ENCODE peak calls at places on chromosome 4, in four cellular contexts. One of them, this sample, is unnamed. For H3K4me1, the result is how much of the 10 kb centered on the place peaks cover.

GRCh38 chr4:3310301-3311094 is 17.7 kb downstream of the RGS12 start:
- DNase-seq in CD8-positive, alpha-beta T cell: peak
- DNase-seq in mammary epithelial cell: no peak
- DNase-seq in aorta: peak
- DNase-seq in this sample: no peak

GRCh38 chr4:78079701-78080430 is 22.7 kb downstream of the FRAS1 start:
- DNase-seq in aorta: no peak
- DNase-seq in mammary epithelial cell: no peak
- DNase-seq in CD8-positive, alpha-beta T cell: no peak
- DNase-seq in this sample: no peak

GRCh38 chr4:26985836-26986235 is 125.2 kb downstream of the STIM2 start:
- DNase-seq in CD8-positive, alpha-beta T cell: peak
- DNase-seq in aorta: no peak
- DNase-seq in mammary epithelial cell: no peak
- DNase-seq in this sample: no peak

GRCh38 chr4:164937576-164938270 is 39.7 kb downstream of the TRIM61 start:
- DNase-seq in mammary epithelial cell: no peak
- DNase-seq in CD8-positive, alpha-beta T cell: no peak
- DNase-seq in aorta: no peak
- DNase-seq in this sample: no peak

GRCh38 chr4:154312246-154312645 is 179.4 kb downstream of the DCHS2 start:
- DNase-seq in mammary epithelial cell: no peak
- DNase-seq in aorta: no peak
- DNase-seq in CD8-positive, alpha-beta T cell: no peak
- DNase-seq in this sample: no peak

GRCh38 chr4:15130441-15130840 is 128.2 kb downstream of the CPEB2 start:
- DNase-seq in CD8-positive, alpha-beta T cell: no peak
- DNase-seq in mammary epithelial cell: no peak
- DNase-seq in aorta: no peak
- DNase-seq in this sample: no peak

GRCh38 chr4:159447296-159447695 is 344.4 kb downstream of the RAPGEF2 start:
- DNase-seq in aorta: no peak
- DNase-seq in mammary epithelial cell: no peak
- DNase-seq in CD8-positive, alpha-beta T cell: no peak
- DNase-seq in this sample: no peak

GRCh38 chr4:107094332-107094731 is 58.2 kb upstream of the DKK2 start:
- DNase-seq in mammary epithelial cell: peak
- DNase-seq in aorta: no peak
- DNase-seq in CD8-positive, alpha-beta T cell: peak
- DNase-seq in this sample: no peak

GRCh38 chr4:37749398-37749988 is 63.3 kb upstream of the RELL1 start:
- DNase-seq in mammary epithelial cell: no peak
- DNase-seq in aorta: no peak
- DNase-seq in CD8-positive, alpha-beta T cell: no peak
- DNase-seq in this sample: no peak

GRCh38 chr4:157075401-157075800 is 549 bp upstream of the GLRB start:
- DNase-seq in CD8-positive, alpha-beta T cell: no peak
- DNase-seq in mammary epithelial cell: peak
- DNase-seq in aorta: no peak
- DNase-seq in this sample: no peak

GRCh38 chr4:146335763-146336412 is 121.5 kb downstream of the REELD1 start:
- DNase-seq in aorta: no peak
- DNase-seq in mammary epithelial cell: peak
- DNase-seq in CD8-positive, alpha-beta T cell: no peak
- DNase-seq in this sample: no peak

GRCh38 chr4:159540501-159540900 is 437.6 kb downstream of the RAPGEF2 start:
- DNase-seq in mammary epithelial cell: no peak
- DNase-seq in CD8-positive, alpha-beta T cell: no peak
- DNase-seq in aorta: no peak
- DNase-seq in this sample: no peak

GRCh38 chr4:16442296-16442695 is 216.0 kb upstream of the TAPT1 start:
- DNase-seq in mammary epithelial cell: no peak
- DNase-seq in CD8-positive, alpha-beta T cell: no peak
- DNase-seq in aorta: no peak
- DNase-seq in this sample: no peak

GRCh38 chr4:158930573-158930972 is 161.7 kb downstream of the FNIP2 start:
- DNase-seq in aorta: no peak
- DNase-seq in mammary epithelial cell: peak
- DNase-seq in CD8-positive, alpha-beta T cell: no peak
- DNase-seq in this sample: no peak

GRCh38 chr4:119105605-119106004 is 30.0 kb upstream of the MYOZ2 start:
- DNase-seq in mammary epithelial cell: no peak
- DNase-seq in aorta: no peak
- DNase-seq in CD8-positive, alpha-beta T cell: no peak
- DNase-seq in this sample: no peak

GRCh38 chr4:3766207-3766790 is at the start of gene ADRA2C:
- DNase-seq in mammary epithelial cell: no peak
- DNase-seq in aorta: no peak
- DNase-seq in CD8-positive, alpha-beta T cell: no peak
- DNase-seq in this sample: peak

GRCh38 chr4:70746179-70746839 is 24.5 kb downstream of the RUFY3 start:
- DNase-seq in mammary epithelial cell: no peak
- DNase-seq in aorta: no peak
- DNase-seq in CD8-positive, alpha-beta T cell: no peak
- DNase-seq in this sample: no peak

GRCh38 chr4:151641167-151641566 is 119.6 kb downstream of the GATB start:
- DNase-seq in aorta: no peak
- DNase-seq in CD8-positive, alpha-beta T cell: no peak
- DNase-seq in mammary epithelial cell: peak
- DNase-seq in this sample: no peak

GRCh38 chr4:150329338-150329737 is 251.1 kb downstream of the DCLK2 start:
- DNase-seq in aorta: no peak
- DNase-seq in CD8-positive, alpha-beta T cell: no peak
- DNase-seq in mammary epithelial cell: no peak
- DNase-seq in this sample: no peak

GRCh38 chr4:150325872-150326271 is 247.6 kb downstream of the DCLK2 start:
- DNase-seq in aorta: no peak
- DNase-seq in CD8-positive, alpha-beta T cell: no peak
- DNase-seq in mammary epithelial cell: no peak
- DNase-seq in this sample: no peak

GRCh38 chr4:150323551-150324325 is 245.5 kb downstream of the DCLK2 start:
- DNase-seq in mammary epithelial cell: no peak
- DNase-seq in CD8-positive, alpha-beta T cell: no peak
- DNase-seq in aorta: no peak
- DNase-seq in this sample: no peak

GRCh38 chr4:150328496-150328895 is 250.3 kb downstream of the DCLK2 start:
- DNase-seq in CD8-positive, alpha-beta T cell: no peak
- DNase-seq in mammary epithelial cell: no peak
- DNase-seq in aorta: no peak
- DNase-seq in this sample: no peak

GRCh38 chr4:150327262-150327780 is 249.1 kb downstream of the DCLK2 start:
- DNase-seq in aorta: no peak
- DNase-seq in CD8-positive, alpha-beta T cell: no peak
- DNase-seq in mammary epithelial cell: no peak
- DNase-seq in this sample: no peak
- H3K4me1 ChIP-seq in aorta: under half
- H3K4me1 ChIP-seq in CD8-positive, alpha-beta T cell: under half
- H3K4me1 ChIP-seq in mammary epithelial cell: under half
- H3K4me1 ChIP-seq in this sample: under half

DNA sequence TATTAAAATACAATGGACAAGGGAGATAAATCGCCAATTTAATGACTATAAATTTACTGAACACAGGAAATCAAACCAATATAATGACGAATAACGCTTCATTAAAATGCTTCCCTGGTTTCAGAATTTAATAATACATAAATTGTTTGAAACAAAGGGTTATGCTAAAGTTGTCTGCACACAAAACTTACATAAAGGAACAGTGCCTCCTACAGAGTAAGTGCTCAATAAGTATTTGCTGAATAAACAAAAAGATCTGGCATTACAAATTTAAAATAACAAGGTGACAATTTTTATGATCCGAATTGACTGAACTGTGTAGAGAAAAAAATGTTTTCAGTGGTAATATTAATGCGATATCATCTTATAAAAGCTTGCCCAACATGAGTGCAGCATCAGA is 69.6 kb downstream of the NOCT start:
- DNase-seq in aorta: no peak
- DNase-seq in CD8-positive, alpha-beta T cell: no peak
- DNase-seq in mammary epithelial cell: peak
- DNase-seq in this sample: no peak
- H3K4me3 ChIP-seq in aorta: no peak
- H3K4me3 ChIP-seq in CD8-positive, alpha-beta T cell: no peak
- H3K4me3 ChIP-seq in mammary epithelial cell: peak
- H3K4me3 ChIP-seq in this sample: peak

GRCh38 chr4:76204936-76205335 is 8.7 kb downstream of the SCARB2 start:
- DNase-seq in mammary epithelial cell: no peak
- DNase-seq in aorta: no peak
- DNase-seq in CD8-positive, alpha-beta T cell: no peak
- DNase-seq in this sample: no peak
- H3K4me1 ChIP-seq in mammary epithelial cell: under half
- H3K4me1 ChIP-seq in aorta: under half
- H3K4me1 ChIP-seq in CD8-positive, alpha-beta T cell: under half
- H3K4me1 ChIP-seq in this sample: half or more

DNA sequence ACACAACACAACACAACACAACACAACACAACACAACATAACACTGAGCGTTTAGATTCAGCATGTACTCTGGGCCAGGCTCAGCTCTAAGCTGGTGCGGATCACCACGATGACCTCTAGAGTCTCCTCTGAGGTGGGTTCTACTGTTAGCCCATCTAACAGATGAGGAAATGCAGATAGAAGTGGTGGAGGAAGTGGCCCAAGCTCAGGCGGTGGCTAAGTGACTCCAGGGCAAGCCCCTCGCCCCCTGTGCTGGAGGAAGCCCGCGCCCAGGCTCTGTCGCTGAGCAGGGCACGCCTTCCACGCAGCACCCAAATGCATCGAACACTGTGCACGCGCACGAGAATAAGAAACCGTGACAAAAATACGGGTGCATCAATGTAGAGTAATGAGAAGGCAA is 45.3 kb upstream of the CDKN2AIP start:
- DNase-seq in aorta: no peak
- DNase-seq in CD8-positive, alpha-beta T cell: no peak
- DNase-seq in mammary epithelial cell: no peak
- DNase-seq in this sample: no peak
- H3K4me3 ChIP-seq in aorta: no peak
- H3K4me3 ChIP-seq in CD8-positive, alpha-beta T cell: peak
- H3K4me3 ChIP-seq in mammary epithelial cell: no peak
- H3K4me3 ChIP-seq in this sample: no peak